ENCODE peak calls at places on chromosomes 11 and 22, in nine cellular contexts. B, D, U, R, W, P, G, Y and M are unnamed samples.

GRCh38 chr11:127106142-127106541 is 105.6 kb upstream of the KIRREL3 start:
- DNase-seq in B (no peak), D (peak; percentile 64), U (no peak), R (no peak), W (no peak), P (peak; percentile 9), G (no peak), Y (no peak), M (no peak)

GRCh38 chr22:45506961-45507360 is 4.3 kb downstream of the FBLN1 start:
- DNase-seq in B (no peak), D (no peak), U (no peak), R (no peak), W (no peak), P (no peak), G (no peak), Y (no peak), M (no peak)

GRCh38 chr11:11582261-11582701 is 39.5 kb downstream of the GALNT18 start:
- DNase-seq in B (no peak), D (no peak), U (no peak), R (no peak), W (no peak), P (no peak), G (no peak), Y (no peak), M (no peak)

GRCh38 chr11:3203221-3204043 is 15.2 kb downstream of the MRGPRG start:
- DNase-seq in B (no peak), D (no peak), U (no peak), R (no peak), W (no peak), P (peak; percentile 12), G (no peak), Y (no peak), M (no peak)

GRCh38 chr11:68996376-68997123 is 15.8 kb upstream of the MRGPRD start:
- DNase-seq in B (no peak), D (peak; percentile 34), U (no peak), R (no peak), W (no peak), P (no peak), G (no peak), Y (no peak), M (no peak)

GRCh38 chr11:65366340-65366773 is 11.8 kb downstream of the TIGD3 start:
- DNase-seq in B (peak; percentile 70), D (no peak), U (peak; percentile 35), R (peak; percentile 89), W (no peak), P (peak; percentile 80), G (no peak), Y (peak; percentile 38), M (peak; percentile 84)

GRCh38 chr22:42471441-42471840 is 39.2 kb upstream of the NFAM1 start:
- DNase-seq in B (no peak), D (no peak), U (no peak), R (no peak), W (no peak), P (no peak), G (no peak), Y (no peak), M (no peak)

GRCh38 chr11:70400643-70401042 is 2.3 kb downstream of the CTTN start:
- DNase-seq in B (no peak), D (no peak), U (no peak), R (no peak), W (no peak), P (no peak), G (no peak), Y (no peak), M (no peak)

GRCh38 chr11:73195191-73196007 is 22.7 kb upstream of the P2RY2 start:
- DNase-seq in B (no peak), D (no peak), U (no peak), R (peak; percentile 85), W (no peak), P (peak; percentile 40), G (peak; percentile 62), Y (no peak), M (peak; percentile 84)

GRCh38 chr22:19948057-19948760 is 6.6 kb upstream of the TXNRD2 start:
- DNase-seq in B (no peak), D (no peak), U (no peak), R (no peak), W (no peak), P (no peak), G (no peak), Y (no peak), M (no peak)

GRCh38 chr11:75603791-75604736 is 42.0 kb downstream of the SERPINH1 start:
- DNase-seq in B (no peak), D (no peak), U (no peak), R (no peak), W (no peak), P (peak; percentile 90), G (no peak), Y (no peak), M (no peak)

GRCh38 chr22:32796865-32797573 is 4.5 kb upstream of the TIMP3 start:
- DNase-seq in B (peak; percentile 28), D (peak; percentile 76), U (no peak), R (peak; percentile 68), W (no peak), P (peak; percentile 86), G (peak; percentile 56), Y (peak; percentile 62), M (peak; percentile 42)

GRCh38 chr11:108559904-108560303 is 33.7 kb downstream of the EXPH5 start:
- DNase-seq in B (no peak), D (no peak), U (no peak), R (no peak), W (no peak), P (peak; percentile 70), G (no peak), Y (no peak), M (no peak)

GRCh38 chr11:72617080-72617744 is 57.0 kb downstream of the PDE2A start:
- DNase-seq in B (no peak), D (no peak), U (no peak), R (no peak), W (no peak), P (peak; percentile 13), G (peak; percentile 26), Y (no peak), M (no peak)

GRCh38 chr11:130472434-130472961 is 24.1 kb downstream of the ADAMTS15 start:
- DNase-seq in B (no peak), D (peak; percentile 8), U (no peak), R (no peak), W (no peak), P (no peak), G (no peak), Y (no peak), M (no peak)

GRCh38 chr11:8810331-8811301 is 100.4 kb upstream of the AKIP1 start:
- DNase-seq in B (peak; percentile 8), D (peak; percentile 81), U (no peak), R (peak; percentile 93), W (no peak), P (peak; percentile 80), G (peak; percentile 54), Y (no peak), M (no peak)

GRCh38 chr11:23991140-23991539 is 505.7 kb upstream of the LUZP2 start:
- DNase-seq in B (no peak), D (no peak), U (no peak), R (no peak), W (no peak), P (peak; percentile 58), G (no peak), Y (no peak), M (no peak)

GRCh38 chr11:38089728-38090127 is 1491.7 kb upstream of the RAG2 start:
- DNase-seq in B (no peak), D (no peak), U (no peak), R (peak; percentile 31), W (no peak), P (peak; percentile 13), G (no peak), Y (no peak), M (no peak)

GRCh38 chr11:10742460-10743208 is 8.4 kb upstream of the CTR9 start:
- DNase-seq in B (peak; percentile 69), D (no peak), U (no peak), R (no peak), W (no peak), P (peak; percentile 80), G (no peak), Y (peak; percentile 71), M (no peak)

GRCh38 chr11:38005597-38005996 is 1407.6 kb upstream of the RAG2 start:
- DNase-seq in B (no peak), D (no peak), U (no peak), R (no peak), W (no peak), P (peak; percentile 63), G (no peak), Y (no peak), M (no peak)

GRCh38 chr22:20021196-20022181 is 579 bp downstream of the TANGO2 start:
- DNase-seq in B (no peak), D (peak; percentile 85), U (no peak), R (peak; percentile 73), W (no peak), P (peak; percentile 45), G (peak; percentile 57), Y (no peak), M (peak; percentile 12)

GRCh38 chr22:18000441-18001039 is 23.8 kb downstream of the MICAL3 start:
- DNase-seq in B (no peak), D (no peak), U (peak; percentile 32), R (no peak), W (no peak), P (peak; percentile 35), G (no peak), Y (peak; percentile 20), M (no peak)

GRCh38 chr11:32819187-32819586 is 10.5 kb upstream of the PRRG4 start:
- DNase-seq in B (no peak), D (no peak), U (no peak), R (no peak), W (no peak), P (no peak), G (no peak), Y (no peak), M (no peak)

GRCh38 chr11:34204396-34205279 is 99.2 kb downstream of the NAT10 start:
- DNase-seq in B (no peak), D (no peak), U (no peak), R (peak; percentile 86), W (no peak), P (peak; percentile 10), G (no peak), Y (no peak), M (peak; percentile 67)

GRCh38 chr11:106329273-106330018 is 252.0 kb downstream of the AASDHPPT start:
- DNase-seq in B (no peak), D (no peak), U (no peak), R (no peak), W (no peak), P (no peak), G (no peak), Y (no peak), M (no peak)

GRCh38 chr11:65416341-65417185 is 6.0 kb upstream of the NEAT1 start:
- DNase-seq in B (peak; percentile 91), D (peak; percentile 94), U (peak; percentile 93), R (peak; percentile 95), W (no peak), P (peak; percentile 81), G (peak; percentile 89), Y (peak; percentile 93), M (peak; percentile 91)

GRCh38 chr11:19838994-19839768 is 126.5 kb downstream of the NAV2 start:
- DNase-seq in B (no peak), D (no peak), U (no peak), R (no peak), W (no peak), P (no peak), G (no peak), Y (no peak), M (no peak)

GRCh38 chr11:43579171-43579918 is 101.2 kb upstream of the HSD17B12 start:
- DNase-seq in B (no peak), D (no peak), U (no peak), R (no peak), W (no peak), P (peak; percentile 62), G (no peak), Y (no peak), M (peak; percentile 30)

GRCh38 chr22:36835903-36836302 is 19.1 kb upstream of the PVALB start:
- DNase-seq in B (no peak), D (no peak), U (no peak), R (no peak), W (no peak), P (no peak), G (no peak), Y (no peak), M (no peak)

GRCh38 chr22:30969532-30970355 is 679 bp downstream of the TUG1 start:
- DNase-seq in B (no peak), D (no peak), U (no peak), R (peak; percentile 24), W (no peak), P (peak; percentile 49), G (no peak), Y (peak; percentile 53), M (no peak)

GRCh38 chr11:113106507-113106906 is 145.3 kb downstream of the NCAM1 start:
- DNase-seq in B (no peak), D (no peak), U (no peak), R (no peak), W (no peak), P (peak; percentile 69), G (no peak), Y (no peak), M (no peak)